ENCODE peak calls at places on chromosomes 6 and 20, in ten cellular contexts. T, B, X, J, H, S, W, I, R and V are unnamed samples.

GRCh38 chr6:144314003-144314485 is 28.9 kb downstream of the UTRN start:
- DNase-seq in T (no peak), B (peak), X (no peak), J (peak), H (peak), S (no peak), W (peak), I (no peak), R (peak), V (no peak)

GRCh38 chr6:3869632-3870527 is 20.7 kb downstream of the FAM50B start:
- DNase-seq in T (no peak), B (no peak), X (peak), J (no peak), H (no peak), S (no peak), W (no peak), I (no peak), R (no peak), V (no peak)

GRCh38 chr20:1881240-1881835 is 13.9 kb upstream of the SIRPA start:
- DNase-seq in T (no peak), B (no peak), X (no peak), J (no peak), H (peak), S (no peak), W (no peak), I (no peak), R (no peak), V (peak)

GRCh38 chr6:107674995-107675738 is 148.9 kb downstream of the SCML4 start:
- DNase-seq in T (peak), B (peak), X (peak), J (peak), H (peak), S (peak), W (peak), I (peak), R (peak), V (peak)

GRCh38 chr6:160197662-160198061 is 61.0 kb downstream of the SLC22A2 start:
- DNase-seq in T (no peak), B (no peak), X (no peak), J (no peak), H (no peak), S (no peak), W (no peak), I (no peak), R (no peak), V (no peak)

GRCh38 chr6:122995930-122996796 is at the start of gene CLVS2:
- DNase-seq in T (no peak), B (peak), X (peak), J (peak), H (no peak), S (peak), W (peak), I (peak), R (peak), V (peak)

GRCh38 chr6:32271427-32271826 is 47.6 kb upstream of the NOTCH4 start:
- DNase-seq in T (no peak), B (no peak), X (no peak), J (no peak), H (no peak), S (no peak), W (no peak), I (no peak), R (no peak), V (no peak)

GRCh38 chr20:24160563-24161355 is 172.2 kb upstream of the GGTLC1 start:
- DNase-seq in T (peak), B (peak), X (peak), J (peak), H (peak), S (peak), W (peak), I (peak), R (peak), V (peak)

GRCh38 chr20:58843128-58843556 is 7.6 kb downstream of the GNAS-AS1 start:
- DNase-seq in T (no peak), B (no peak), X (no peak), J (no peak), H (no peak), S (no peak), W (no peak), I (peak), R (no peak), V (peak)

GRCh38 chr6:69487688-69488087 is 309.1 kb downstream of the LMBRD1 start:
- DNase-seq in T (peak), B (peak), X (no peak), J (no peak), H (no peak), S (no peak), W (no peak), I (peak), R (no peak), V (peak)

GRCh38 chr6:32255212-32256153 is 31.6 kb upstream of the NOTCH4 start:
- DNase-seq in T (peak), B (peak), X (peak), J (peak), H (peak), S (peak), W (peak), I (peak), R (peak), V (peak)

GRCh38 chr6:130202782-130203181 is 20.0 kb downstream of the SAMD3 start:
- DNase-seq in T (no peak), B (no peak), X (no peak), J (no peak), H (no peak), S (no peak), W (no peak), I (peak), R (no peak), V (peak)
- H3K4me3 ChIP-seq in T (no peak), B (no peak), X (no peak), J (no peak), H (no peak), S (no peak), W (no peak), I (no peak), R (no peak), V (no peak)

GRCh38 chr6:154478021-154478651 is 32.3 kb downstream of the CNKSR3 start:
- DNase-seq in T (no peak), B (no peak), X (no peak), J (no peak), H (no peak), S (no peak), W (no peak), I (no peak), R (peak), V (no peak)

GRCh38 chr6:154479388-154480143 is 30.9 kb downstream of the CNKSR3 start:
- DNase-seq in T (no peak), B (peak), X (no peak), J (peak), H (no peak), S (peak), W (peak), I (no peak), R (no peak), V (no peak)

GRCh38 chr6:154478691-154479090 is 31.8 kb downstream of the CNKSR3 start:
- DNase-seq in T (no peak), B (no peak), X (no peak), J (no peak), H (no peak), S (peak), W (peak), I (no peak), R (no peak), V (no peak)

GRCh38 chr6:154481541-154482013 is 28.9 kb downstream of the CNKSR3 start:
- DNase-seq in T (no peak), B (no peak), X (no peak), J (no peak), H (no peak), S (no peak), W (no peak), I (no peak), R (no peak), V (no peak)

DNA sequence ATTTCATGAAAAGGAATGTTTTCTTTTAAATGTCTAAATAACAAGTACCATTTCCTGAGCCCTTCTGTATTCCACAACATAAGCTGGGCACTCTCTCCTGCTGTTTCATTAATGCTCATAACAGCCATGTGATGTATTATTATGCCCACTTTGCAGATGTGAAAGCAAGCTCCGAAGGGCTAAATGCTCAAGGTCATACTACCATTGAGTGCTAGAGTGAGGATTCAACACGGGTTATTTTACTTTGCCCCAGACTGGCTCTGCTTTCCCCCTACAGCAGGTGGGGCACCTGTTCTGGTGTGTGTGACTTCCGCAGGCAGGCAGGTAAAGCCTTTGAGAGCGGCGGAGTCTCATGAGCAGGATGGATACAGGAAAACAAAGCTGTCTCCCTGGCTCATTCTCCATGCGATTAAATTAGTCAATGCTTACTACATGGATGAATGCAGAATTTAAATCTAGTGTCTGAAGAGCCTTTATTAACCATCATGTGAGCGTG is 30.3 kb downstream of the CNKSR3 start:
- DNase-seq in T (no peak), B (no peak), X (no peak), J (no peak), H (no peak), S (no peak), W (no peak), I (no peak), R (no peak), V (peak)
- H3K4me3 ChIP-seq in T (no peak), B (no peak), X (no peak), J (no peak), H (no peak), S (peak), W (no peak), I (no peak), R (no peak), V (no peak)

DNA sequence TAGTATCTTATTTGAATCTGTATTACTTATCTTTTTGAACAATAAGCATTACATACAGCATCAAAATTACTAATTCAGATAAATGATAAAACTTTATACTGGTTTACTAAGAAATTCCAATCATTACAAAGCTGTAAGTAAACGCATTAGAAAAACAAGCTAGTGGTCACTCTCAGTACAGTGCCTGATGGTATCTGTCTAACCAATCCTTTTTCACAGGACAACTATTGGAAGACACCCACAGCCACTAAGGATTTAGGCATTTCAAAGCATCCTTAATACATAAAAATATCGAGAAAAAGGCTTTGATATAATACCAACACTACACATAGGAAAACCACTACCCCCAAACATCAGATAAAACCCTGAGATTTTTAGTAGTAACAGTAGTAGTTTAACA is 2.6 kb downstream of the CD164 start:
- DNase-seq in T (no peak), B (peak), X (no peak), J (peak), H (no peak), S (peak), W (peak), I (no peak), R (no peak), V (no peak)
- H3K4me3 ChIP-seq in T (peak), B (peak), X (peak), J (peak), H (peak), S (peak), W (peak), I (no peak), R (no peak), V (no peak)

DNA sequence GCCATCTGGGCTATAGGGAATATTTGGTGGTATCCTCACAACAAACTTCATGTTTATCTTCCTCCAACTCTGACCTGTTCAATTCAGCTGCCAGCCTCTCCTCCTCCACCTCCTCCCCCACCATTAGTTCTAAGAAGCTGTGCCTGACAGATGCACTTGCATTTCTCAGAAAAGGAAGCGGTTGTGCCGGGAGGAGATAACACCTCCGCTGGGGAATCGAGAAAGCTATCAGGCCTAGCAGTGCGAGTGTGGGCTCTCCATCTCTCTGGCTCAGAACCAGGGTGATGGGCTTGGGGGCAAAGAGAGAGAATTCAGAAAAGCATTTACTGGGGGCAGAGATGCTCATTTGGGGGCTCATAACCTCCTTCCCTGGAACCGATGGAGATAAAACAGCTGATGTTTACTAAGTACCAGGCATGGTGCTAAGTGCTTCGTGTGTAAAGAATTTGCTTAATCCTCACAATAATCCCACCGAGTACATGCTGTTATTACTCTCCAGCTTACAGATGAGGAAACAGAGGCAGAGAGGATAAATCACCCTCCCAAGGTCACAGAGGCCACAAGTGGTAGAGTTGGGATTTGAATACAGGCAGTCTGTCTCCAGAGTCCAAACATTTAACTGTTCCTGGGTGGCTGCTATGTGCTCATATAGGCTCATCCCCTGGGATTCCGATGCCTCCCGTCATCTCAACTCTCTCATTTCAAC is 38.3 kb downstream of the COX4I2 start:
- DNase-seq in T (peak), B (peak), X (no peak), J (peak), H (no peak), S (no peak), W (peak), I (peak), R (no peak), V (no peak)
- H3K4me3 ChIP-seq in T (peak), B (peak), X (no peak), J (no peak), H (peak), S (no peak), W (peak), I (no peak), R (no peak), V (no peak)

DNA sequence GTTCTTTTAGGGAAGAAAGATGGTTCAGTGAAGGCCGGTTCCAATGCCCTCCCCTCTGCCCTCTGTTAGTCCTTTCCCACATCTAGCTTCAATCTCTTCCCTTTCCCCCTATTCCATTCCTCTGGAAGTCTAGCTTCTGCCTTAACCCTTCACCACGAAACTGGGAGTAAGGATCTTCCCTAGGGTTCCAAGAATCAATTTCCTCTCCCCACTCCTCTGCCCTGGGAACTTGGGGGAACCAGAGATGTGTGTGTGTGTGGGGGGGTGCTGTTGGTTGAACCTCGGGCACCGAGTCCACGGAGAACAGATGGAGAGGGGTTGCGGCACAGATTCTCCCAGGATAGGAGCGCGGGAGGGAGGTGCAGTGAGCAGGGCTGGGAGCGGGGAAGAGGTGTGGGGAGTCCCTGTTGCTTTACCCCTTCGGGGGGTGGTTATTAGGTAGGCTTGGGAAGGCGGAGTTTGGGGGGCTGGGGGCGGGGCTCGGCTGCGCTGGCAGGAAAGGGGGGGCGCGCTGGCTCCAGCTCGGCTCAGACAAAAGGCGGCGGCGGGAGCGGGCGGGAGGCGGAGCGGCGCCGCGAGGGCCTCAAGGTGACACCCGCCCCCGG is at the start of gene TMEM151B:
- DNase-seq in T (no peak), B (no peak), X (no peak), J (no peak), H (no peak), S (no peak), W (no peak), I (no peak), R (no peak), V (peak)
- H3K4me3 ChIP-seq in T (no peak), B (no peak), X (no peak), J (no peak), H (peak), S (no peak), W (no peak), I (no peak), R (peak), V (peak)